ENCODE peak calls at places on chromosomes 2 and 18, in eight cellular contexts. Z is kidney glomerular epithelial cell; Y is mammary epithelial cell; E is AG08395; J is stimulated activated CD4-positive, alpha-beta T cell treated with anti-CD3 and anti-CD28 coated beads, TNF-alpha, amount 100 ng/mL, for 48 hours; O is SW480; L is AG09319; C is T-helper 1 cell. S is an unnamed sample.

GRCh38 chr18:7269903-7270302 is 39.0 kb downstream of the LRRC30 start:
- DNase-seq in C (no peak), O (no peak), L (no peak), Y (no peak), Z (no peak), J (no peak), E (no peak), S (no peak)

GRCh38 chr2:20222769-20223344 is 2.1 kb downstream of the SDC1 start:
- DNase-seq in Z (peak), Y (peak), L (no peak), O (no peak), J (no peak), C (no peak), E (no peak), S (no peak)

GRCh38 chr18:56637897-56638231 is 528 bp downstream of the TXNL1 start:
- DNase-seq in Y (peak), L (no peak), C (peak), J (no peak), E (no peak), Z (no peak), O (no peak), S (no peak)

GRCh38 chr18:70372450-70373061 is 83.7 kb downstream of the SOCS6 start:
- DNase-seq in Y (no peak), Z (no peak), C (no peak), L (no peak), E (no peak), O (no peak), J (no peak), S (no peak)

GRCh38 chr2:98734823-98735260 is 3.9 kb upstream of the MGAT4A start:
- DNase-seq in C (no peak), L (no peak), J (no peak), Z (no peak), O (peak), E (no peak), Y (no peak), S (no peak)

GRCh38 chr18:38115201-38115600 is 549.6 kb upstream of the CELF4 start:
- DNase-seq in O (peak), L (no peak), C (no peak), Z (peak), J (no peak), Y (no peak), E (no peak), S (no peak)

GRCh38 chr2:220334210-220334609 is 706.8 kb downstream of the SLC4A3 start:
- DNase-seq in C (no peak), Z (no peak), E (no peak), L (no peak), J (no peak), O (no peak), Y (peak), S (no peak)

GRCh38 chr2:107418713-107419112 is 408.0 kb upstream of the RGPD4 start:
- DNase-seq in E (no peak), Y (no peak), C (no peak), L (no peak), Z (no peak), J (no peak), O (no peak), S (no peak)

GRCh38 chr2:229205704-229206103 is 65.4 kb downstream of the PID1 start:
- DNase-seq in Y (no peak), E (no peak), J (no peak), L (no peak), Z (no peak), O (no peak), C (no peak), S (no peak)

GRCh38 chr18:5275872-5276271 is 19.7 kb downstream of the ZBTB14 start:
- DNase-seq in Z (no peak), L (no peak), O (no peak), C (no peak), Y (no peak), J (no peak), E (no peak), S (no peak)

GRCh38 chr18:74522635-74523548 is 11.4 kb upstream of the CNDP1 start:
- DNase-seq in Y (no peak), J (no peak), C (no peak), Z (peak), O (no peak), L (no peak), E (no peak), S (no peak)

GRCh38 chr2:37324536-37324785 is 172 bp downstream of the PRKD3 start:
- DNase-seq in O (peak), E (no peak), Y (no peak), J (no peak), Z (no peak), L (no peak), C (peak), S (no peak)

GRCh38 chr2:177606636-177607035 is 214.1 kb downstream of the AGPS start:
- DNase-seq in Y (no peak), O (no peak), E (no peak), C (no peak), L (no peak), Z (no peak), J (no peak), S (no peak)

GRCh38 chr2:75454221-75454620 is 106.5 kb downstream of the EVA1A start:
- DNase-seq in O (no peak), E (no peak), Z (no peak), C (no peak), Y (no peak), L (no peak), J (no peak), S (no peak)

GRCh38 chr2:148653437-148653836 is 8.9 kb downstream of the EPC2 start:
- DNase-seq in E (no peak), L (no peak), Y (no peak), C (no peak), J (no peak), O (no peak), Z (no peak), S (no peak)

GRCh38 chr2:37912056-37912455 is 13.0 kb upstream of the RMDN2 start:
- DNase-seq in E (no peak), O (no peak), C (no peak), J (no peak), L (no peak), Y (peak), Z (peak), S (no peak)

GRCh38 chr2:164014068-164014577 is 278.3 kb upstream of the FIGN start:
- DNase-seq in C (no peak), Y (no peak), O (no peak), Z (peak), L (no peak), J (no peak), E (peak), S (no peak)

GRCh38 chr18:35010156-35010555 is 31.1 kb upstream of the MAPRE2 start:
- DNase-seq in O (no peak), Z (no peak), Y (no peak), E (no peak), C (no peak), L (no peak), J (no peak), S (no peak)

GRCh38 chr2:224669449-224669848 is 46.7 kb downstream of the CCDC195 start:
- DNase-seq in E (no peak), O (no peak), J (no peak), C (no peak), Z (no peak), L (no peak), Y (no peak), S (no peak)

GRCh38 chr2:176534798-176535479 is 265.7 kb downstream of the MTX2 start:
- DNase-seq in J (no peak), Z (peak), E (peak), Y (peak), C (no peak), L (no peak), O (no peak), S (no peak)

GRCh38 chr2:156009293-156009692 is 323.2 kb downstream of the NR4A2 start:
- DNase-seq in Y (no peak), O (no peak), C (no peak), Z (no peak), E (no peak), L (no peak), J (no peak), S (no peak)

GRCh38 chr2:11187733-11188132 is 32.5 kb downstream of the SLC66A3 start:
- DNase-seq in Y (no peak), J (no peak), L (no peak), Z (no peak), E (no peak), O (no peak), C (no peak), S (no peak)

GRCh38 chr2:1979101-1979500 is 234.8 kb upstream of the PXDN start:
- DNase-seq in Y (no peak), Z (no peak), O (peak), C (no peak), L (no peak), J (no peak), E (no peak), S (no peak)

GRCh38 chr18:28766721-28767120 is 589.8 kb upstream of the CDH2 start:
- DNase-seq in J (no peak), E (no peak), Y (no peak), O (no peak), C (no peak), L (no peak), Z (no peak), S (no peak)

GRCh38 chr2:196113061-196113974 is 44.7 kb upstream of the DNAH7 start:
- DNase-seq in Z (peak), L (peak), O (peak), C (no peak), Y (peak), E (peak), J (no peak), S (no peak)